ENCODE peak calls at places on chromosomes 3 and 15, in four cellular contexts. Z, Q, S and R are unnamed samples.

GRCh38 chr3:149151843-149152242 is 22.4 kb downstream of the HPS3 start:
- DNase-seq in Z (no peak), Q (no peak), S (no peak), R (no peak)

GRCh38 chr3:100458814-100459213 is 33.6 kb upstream of the TMEM45A start:
- DNase-seq in Z (peak; percentile 7), Q (no peak), S (no peak), R (no peak)

GRCh38 chr3:111872948-111873347 is 13.9 kb downstream of the PHLDB2 start:
- DNase-seq in Z (no peak), Q (no peak), S (no peak), R (no peak)

GRCh38 chr15:79886119-79886518 is 10.7 kb downstream of the MTHFS start:
- DNase-seq in Z (no peak), Q (no peak), S (no peak), R (no peak)

GRCh38 chr15:47471020-47471419 is 246.3 kb upstream of the SEMA6D start:
- DNase-seq in Z (no peak), Q (no peak), S (peak; percentile 30), R (no peak)

GRCh38 chr15:89362203-89363101 is 27.8 kb upstream of the POLG start:
- DNase-seq in Z (peak; percentile 71), Q (no peak), S (peak; percentile 65), R (no peak)

GRCh38 chr15:57138260-57138895 is 219.9 kb downstream of the TCF12 start:
- DNase-seq in Z (no peak), Q (no peak), S (peak; percentile 18), R (no peak)

GRCh38 chr3:31444220-31445142 is 88.2 kb upstream of the STT3B start:
- DNase-seq in Z (no peak), Q (no peak), S (no peak), R (no peak)

GRCh38 chr15:60000824-60001641 is 3.1 kb upstream of the FOXB1 start:
- DNase-seq in Z (no peak), Q (no peak), S (no peak), R (no peak)

GRCh38 chr3:168812234-168812633 is 716.5 kb upstream of the GOLIM4 start:
- DNase-seq in Z (no peak), Q (no peak), S (no peak), R (no peak)

GRCh38 chr3:108494862-108495531 is 15.4 kb downstream of the MYH15 start:
- DNase-seq in Z (peak; percentile 49), Q (no peak), S (peak; percentile 75), R (no peak)